ENCODE peak calls at places on chromosome 22, in four cellular contexts. W is upper lobe of right lung; T is tibial nerve; N is naive thymus-derived CD4-positive, alpha-beta T cell. D is an unnamed sample.

GRCh38 chr22:32544953-32545558 is 70.4 kb downstream of the FBXO7 start:
- DNase-seq in T (no peak), N (no peak), W (no peak), D (no peak)

GRCh38 chr22:19875531-19876313 is 21.0 kb upstream of the GNB1L start:
- DNase-seq in N (peak; percentile 3), W (peak; percentile 60), T (peak; percentile 12), D (no peak)

GRCh38 chr22:29882716-29883044 is 294 bp upstream of the MTMR3 start:
- DNase-seq in T (no peak), W (no peak), N (no peak), D (no peak)

GRCh38 chr22:36411589-36412258 is 24.0 kb upstream of the MYH9 start:
- DNase-seq in N (no peak), T (no peak), W (no peak), D (no peak)

GRCh38 chr22:44360686-44361381 is 48.1 kb upstream of the SHISAL1 start:
- DNase-seq in T (no peak), N (no peak), W (peak; percentile 67), D (no peak)

GRCh38 chr22:42330953-42331525 is 60.6 kb upstream of the TCF20 start:
- DNase-seq in T (no peak), W (no peak), N (no peak), D (no peak)

GRCh38 chr22:18078329-18079041 is 695 bp downstream of the PEX26 start:
- DNase-seq in N (no peak), W (peak; percentile 77), T (no peak), D (no peak)

GRCh38 chr22:43777204-43777671 is 34.9 kb downstream of the EFCAB6 start:
- DNase-seq in T (no peak), N (no peak), W (no peak), D (no peak)

GRCh38 chr22:49789289-49790141 is 38.2 kb downstream of the BRD1 start:
- DNase-seq in T (peak; percentile 30), W (no peak), N (no peak), D (no peak)

GRCh38 chr22:41405588-41405987 is 23.8 kb downstream of the TEF start:
- DNase-seq in T (no peak), W (no peak), N (no peak), D (no peak)

GRCh38 chr22:17235861-17236260 is 16.6 kb upstream of the ADA2 start:
- DNase-seq in T (no peak), W (no peak), N (no peak), D (no peak)

GRCh38 chr22:37169412-37169811 is 18.6 kb downstream of the C1QTNF6 start:
- DNase-seq in T (peak; percentile 4), N (no peak), W (no peak), D (no peak)

GRCh38 chr22:20956258-20957117 is 10.6 kb upstream of the AIFM3 start:
- DNase-seq in N (no peak), W (peak; percentile 67), T (no peak), D (peak; percentile 54)

GRCh38 chr22:49853981-49854791 is 542 bp downstream of the ZBED4 start:
- DNase-seq in N (no peak), W (peak; percentile 78), T (no peak), D (no peak)

GRCh38 chr22:41696714-41697113 is 2.6 kb upstream of the MEI1 start:
- DNase-seq in W (peak; percentile 54), N (no peak), T (no peak), D (no peak)

GRCh38 chr22:24506802-24507438 is 11.8 kb downstream of the UPB1 start:
- DNase-seq in T (no peak), W (no peak), N (no peak), D (no peak)

GRCh38 chr22:17954860-17955587 is 69.3 kb downstream of the MICAL3 start:
- DNase-seq in T (no peak), N (no peak), W (no peak), D (no peak)

GRCh38 chr22:19810381-19811141 is 44.1 kb downstream of the GNB1L start:
- DNase-seq in T (peak; percentile 6), N (no peak), W (no peak), D (no peak)

GRCh38 chr22:17754233-17754925 is 19.9 kb downstream of the BID start:
- DNase-seq in T (no peak), W (no peak), N (no peak), D (no peak)

GRCh38 chr22:20551805-20552449 is 44.5 kb downstream of the MED15 start:
- DNase-seq in W (no peak), T (no peak), N (no peak), D (no peak)

GRCh38 chr22:36999463-36999862 is 19.8 kb downstream of the TST start:
- DNase-seq in W (no peak), N (no peak), T (no peak), D (no peak)

GRCh38 chr22:19174106-19175025 is 4.2 kb downstream of the SLC25A1 start:
- DNase-seq in N (no peak), T (peak; percentile 68), W (no peak), D (no peak)

GRCh38 chr22:48758905-48759875 is 1068.5 kb downstream of the BRD1 start:
- DNase-seq in T (peak; percentile 7), W (no peak), N (no peak), D (no peak)

GRCh38 chr22:44828193-44828592 is 75.8 kb downstream of the ARHGAP8 start:
- DNase-seq in W (no peak), T (no peak), N (no peak), D (no peak)

GRCh38 chr22:19568337-19569311 is 44.4 kb upstream of the CLDN5 start:
- DNase-seq in T (no peak), W (no peak), N (no peak), D (no peak)

GRCh38 chr22:39960791-39961746 is 872 bp downstream of the TMA7B start:
- DNase-seq in W (no peak), T (no peak), N (no peak), D (no peak)

GRCh38 chr22:26579331-26579886 is 10.5 kb downstream of the TPST2 start:
- DNase-seq in T (no peak), W (peak; percentile 66), N (peak; percentile 31), D (no peak)

GRCh38 chr22:20037419-20037818 is 16.5 kb downstream of the TANGO2 start:
- DNase-seq in W (no peak), N (no peak), T (no peak), D (no peak)

GRCh38 chr22:27633296-27633871 is 168.2 kb downstream of the MN1 start:
- DNase-seq in N (no peak), T (no peak), W (no peak), D (no peak)
- H3K27ac ChIP-seq in N (no peak overlapping the region), T (no peak overlapping the region), W (no peak overlapping the region), D (no peak overlapping the region)

GRCh38 chr22:47380692-47381091 is 618.2 kb downstream of the TBC1D22A start:
- DNase-seq in N (no peak), T (no peak), W (no peak), D (no peak)
- H3K9me3 ChIP-seq in N (no peaks in the 10 kb centered on the region), T (no peaks in the 10 kb centered on the region), W (no peaks in the 10 kb centered on the region), D (peaks cover 22% of the 10 kb centered on the region)

DNA sequence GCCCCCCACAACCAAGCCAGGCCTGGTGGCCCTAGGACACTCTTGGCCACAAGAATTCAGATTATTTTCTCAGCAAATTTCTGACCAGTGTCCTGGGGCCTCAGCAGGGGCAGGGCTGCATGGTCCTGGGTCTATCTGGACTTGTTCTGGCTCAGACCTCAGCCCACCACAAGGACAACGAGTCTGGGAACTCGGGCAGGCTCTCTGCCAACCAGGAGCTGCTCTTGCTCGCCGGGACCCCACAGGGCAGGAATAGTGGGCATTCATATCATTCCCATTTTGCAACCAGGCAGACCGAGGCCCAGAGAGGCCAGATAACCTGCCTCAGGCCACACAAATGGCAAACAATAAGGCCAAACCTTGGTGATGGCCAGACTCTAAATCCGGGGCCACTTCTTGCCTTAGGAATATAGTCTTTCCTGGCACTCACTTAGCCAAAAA is 75.4 kb upstream of the WNT7B start:
- DNase-seq in N (no peak), W (peak; percentile 63), T (peak; percentile 11), D (no peak)
- H3K27me3 ChIP-seq in N (no peaks in the 10 kb centered on the region), W (no peaks in the 10 kb centered on the region), T (no peaks in the 10 kb centered on the region), D (no peaks in the 10 kb centered on the region)

DNA sequence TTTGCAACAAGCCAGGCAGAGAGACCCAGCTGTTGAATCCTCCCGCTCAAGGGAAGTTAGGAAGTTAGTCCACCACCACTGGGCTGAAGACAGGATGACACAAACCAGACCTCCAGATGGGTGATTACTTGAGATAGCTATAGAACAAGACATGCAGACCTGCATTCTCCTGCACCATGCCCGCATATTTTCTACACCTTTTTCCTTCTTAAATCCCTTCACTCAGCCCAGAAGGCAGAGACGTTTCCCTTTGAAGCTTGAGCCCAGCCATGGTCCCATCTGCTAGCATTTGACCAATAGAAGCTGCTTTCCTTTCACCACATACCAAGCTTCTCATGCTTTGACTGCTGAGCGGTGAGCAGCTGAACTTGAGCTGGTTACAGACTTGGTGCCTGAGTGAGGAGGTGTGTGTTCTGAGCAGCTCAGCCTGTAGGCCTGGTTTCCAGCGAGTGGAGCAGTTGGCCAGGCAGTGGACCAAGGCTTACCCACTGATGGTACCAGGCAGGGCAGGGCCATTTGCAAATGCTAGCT is 29.2 kb upstream of the CBX6 start:
- DNase-seq in W (no peak), T (no peak), N (no peak), D (no peak)
- H3K27ac ChIP-seq in W (no peak overlapping the region), T (no peak overlapping the region), N (no peak overlapping the region), D (no peak overlapping the region)

D was measured in iPS DF 6.9.